ENCODE peak calls at places on chromosomes 13 and 19, in eight cellular contexts. R, G, T, V, Q, N, I and X are unnamed samples.

GRCh38 chr13:30985637-30986205 is 53.3 kb downstream of the TEX26 start:
- DNase-seq in R (no peak), G (no peak), T (peak), V (peak), Q (peak), N (no peak), I (no peak), X (no peak)

GRCh38 chr13:60612593-60612992 is 215.6 kb downstream of the TDRD3 start:
- DNase-seq in R (no peak), G (no peak), T (no peak), V (no peak), Q (peak), N (no peak), I (no peak), X (no peak)

GRCh38 chr19:52248256-52248655 is 21.1 kb upstream of the ZNF766 start:
- DNase-seq in R (peak), G (no peak), T (peak), V (peak), Q (peak), N (peak), I (peak), X (no peak)

GRCh38 chr19:56360841-56361240 is 32.5 kb downstream of the ZNF582 start:
- DNase-seq in R (no peak), G (no peak), T (no peak), V (no peak), Q (no peak), N (no peak), I (no peak), X (no peak)

GRCh38 chr19:5903054-5903501 is 512 bp downstream of the NDUFA11 start:
- DNase-seq in R (peak), G (no peak), T (peak), V (no peak), Q (peak), N (no peak), I (no peak), X (no peak)

GRCh38 chr19:940591-941291 is 14.9 kb downstream of the ARID3A start:
- DNase-seq in R (peak), G (no peak), T (peak), V (peak), Q (peak), N (peak), I (peak), X (no peak)

GRCh38 chr13:83568019-83568418 is 314.3 kb downstream of the SLITRK1 start:
- DNase-seq in R (no peak), G (no peak), T (no peak), V (no peak), Q (no peak), N (no peak), I (no peak), X (no peak)

GRCh38 chr13:46953331-46953730 is 56.5 kb upstream of the HTR2A start:
- DNase-seq in R (no peak), G (peak), T (no peak), V (peak), Q (no peak), N (no peak), I (no peak), X (no peak)

GRCh38 chr19:45826934-45827333 is 11.8 kb upstream of the RSPH6A start:
- DNase-seq in R (no peak), G (no peak), T (no peak), V (no peak), Q (no peak), N (no peak), I (no peak), X (no peak)

GRCh38 chr13:76822691-76823267 is 63.4 kb downstream of the KCTD12 start:
- DNase-seq in R (no peak), G (peak), T (peak), V (peak), Q (peak), N (no peak), I (no peak), X (peak)

GRCh38 chr13:78409172-78409571 is 194.2 kb downstream of the POU4F1 start:
- DNase-seq in R (no peak), G (peak), T (no peak), V (no peak), Q (no peak), N (no peak), I (no peak), X (no peak)

GRCh38 chr13:112837371-112838037 is 131.5 kb upstream of the MCF2L start:
- DNase-seq in R (no peak), G (no peak), T (no peak), V (no peak), Q (peak), N (no peak), I (no peak), X (no peak)

GRCh38 chr13:34076943-34077703 is 259.2 kb downstream of the RFC3 start:
- DNase-seq in R (no peak), G (no peak), T (peak), V (peak), Q (peak), N (no peak), I (no peak), X (no peak)

GRCh38 chr19:5287066-5287465 is 53.5 kb downstream of the PTPRS start:
- DNase-seq in R (no peak), G (no peak), T (no peak), V (peak), Q (no peak), N (no peak), I (no peak), X (no peak)

GRCh38 chr19:55193481-55193880 is 13.4 kb upstream of the SYT5 start:
- DNase-seq in R (no peak), G (no peak), T (no peak), V (no peak), Q (no peak), N (no peak), I (no peak), X (no peak)

GRCh38 chr13:102846261-102847015 is 606 bp downstream of the ERCC5 start:
- DNase-seq in R (peak), G (peak), T (peak), V (peak), Q (peak), N (peak), I (peak), X (peak)

GRCh38 chr19:991174-991931 is 7.2 kb downstream of the WDR18 start:
- DNase-seq in R (no peak), G (no peak), T (peak), V (peak), Q (peak), N (no peak), I (peak), X (peak)

GRCh38 chr13:28590450-28590849 is 68.5 kb upstream of the POMP start:
- DNase-seq in R (no peak), G (no peak), T (peak), V (no peak), Q (no peak), N (no peak), I (no peak), X (no peak)

GRCh38 chr13:82713681-82714405 is 1168.4 kb downstream of the SLITRK1 start:
- DNase-seq in R (no peak), G (no peak), T (no peak), V (peak), Q (peak), N (no peak), I (no peak), X (no peak)

GRCh38 chr19:2154587-2155075 is 3.3 kb upstream of the AP3D1 start:
- DNase-seq in R (no peak), G (no peak), T (peak), V (peak), Q (peak), N (no peak), I (no peak), X (no peak)

GRCh38 chr19:2157452-2157851 is 6.1 kb upstream of the AP3D1 start:
- DNase-seq in R (no peak), G (no peak), T (no peak), V (no peak), Q (no peak), N (no peak), I (no peak), X (no peak)

GRCh38 chr19:2164020-2164988 is 571 bp downstream of the DOT1L start:
- DNase-seq in R (no peak), G (no peak), T (no peak), V (no peak), Q (peak), N (no peak), I (no peak), X (no peak)

DNA sequence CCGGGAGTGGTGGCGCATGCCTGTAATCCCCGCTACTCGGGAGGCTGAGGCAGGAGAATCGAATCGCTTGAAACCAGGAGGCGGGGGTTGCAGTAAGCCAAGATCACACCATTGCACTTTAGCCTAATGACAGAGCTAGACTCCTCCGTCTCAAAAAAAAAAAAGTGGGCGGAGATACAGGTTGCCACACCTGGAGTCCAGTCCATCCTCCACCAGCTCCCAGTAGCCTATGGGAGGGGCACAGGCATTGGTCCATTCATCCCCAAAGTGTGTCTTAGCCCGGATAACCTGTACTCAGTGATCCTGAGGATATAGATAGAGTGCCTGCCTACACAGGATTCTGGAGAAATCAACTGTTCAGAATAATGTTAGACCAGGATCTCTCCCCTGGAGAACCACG is 3.3 kb upstream of the DOT1L start:
- DNase-seq in R (no peak), G (no peak), T (no peak), V (no peak), Q (no peak), N (no peak), I (no peak), X (no peak)
- TF ChIP-seq CTCF in R (no peak), G (no peak), T (no peak), V (no peak), Q (no peak), N (no peak), I (no peak), X (no peak)

DNA sequence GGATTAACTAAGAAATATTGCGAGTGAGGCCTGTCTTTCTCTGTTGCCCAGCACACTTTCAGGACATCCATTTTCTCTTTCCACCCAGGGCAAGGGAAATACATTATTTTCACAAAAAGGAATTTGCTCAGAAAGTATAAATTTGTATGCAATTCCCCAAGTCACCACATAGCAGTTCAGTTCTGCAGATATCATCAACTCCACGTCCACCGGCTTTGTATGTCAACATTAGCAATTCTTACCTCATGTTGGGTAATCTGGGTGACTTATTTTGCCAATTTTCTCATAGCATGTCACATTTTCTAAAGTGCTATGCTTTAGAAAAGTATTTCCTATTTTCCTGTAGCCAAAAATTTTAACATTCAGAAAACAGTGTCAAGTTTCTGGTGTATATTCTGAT is 501.8 kb downstream of the EFNB2 start:
- DNase-seq in R (no peak), G (no peak), T (peak), V (peak), Q (peak), N (no peak), I (no peak), X (no peak)
- TF ChIP-seq CTCF in R (no peak), G (no peak), T (no peak), V (peak), Q (peak), N (peak), I (no peak), X (no peak)

GRCh38 chr19:49802836-49803528 is 10.1 kb downstream of the FUZ start:
- DNase-seq in R (peak), G (no peak), T (no peak), V (no peak), Q (no peak), N (no peak), I (no peak), X (no peak)

GRCh38 chr19:49800771-49801170 is 12.3 kb downstream of the FUZ start:
- DNase-seq in R (no peak), G (no peak), T (no peak), V (no peak), Q (no peak), N (no peak), I (no peak), X (no peak)

GRCh38 chr19:49803529-49803856 is 9.6 kb downstream of the FUZ start:
- DNase-seq in R (no peak), G (no peak), T (no peak), V (no peak), Q (no peak), N (no peak), I (no peak), X (no peak)

GRCh38 chr19:49801401-49801888 is 11.6 kb downstream of the FUZ start:
- DNase-seq in R (no peak), G (no peak), T (no peak), V (no peak), Q (no peak), N (no peak), I (peak), X (no peak)

GRCh38 chr19:49801966-49802661 is 11.0 kb downstream of the FUZ start:
- DNase-seq in R (peak), G (no peak), T (peak), V (no peak), Q (peak), N (peak), I (peak), X (no peak)
- TF ChIP-seq CTCF in R (no peak), G (no peak), T (no peak), V (no peak), Q (peak), N (peak), I (peak), X (no peak)

DNA sequence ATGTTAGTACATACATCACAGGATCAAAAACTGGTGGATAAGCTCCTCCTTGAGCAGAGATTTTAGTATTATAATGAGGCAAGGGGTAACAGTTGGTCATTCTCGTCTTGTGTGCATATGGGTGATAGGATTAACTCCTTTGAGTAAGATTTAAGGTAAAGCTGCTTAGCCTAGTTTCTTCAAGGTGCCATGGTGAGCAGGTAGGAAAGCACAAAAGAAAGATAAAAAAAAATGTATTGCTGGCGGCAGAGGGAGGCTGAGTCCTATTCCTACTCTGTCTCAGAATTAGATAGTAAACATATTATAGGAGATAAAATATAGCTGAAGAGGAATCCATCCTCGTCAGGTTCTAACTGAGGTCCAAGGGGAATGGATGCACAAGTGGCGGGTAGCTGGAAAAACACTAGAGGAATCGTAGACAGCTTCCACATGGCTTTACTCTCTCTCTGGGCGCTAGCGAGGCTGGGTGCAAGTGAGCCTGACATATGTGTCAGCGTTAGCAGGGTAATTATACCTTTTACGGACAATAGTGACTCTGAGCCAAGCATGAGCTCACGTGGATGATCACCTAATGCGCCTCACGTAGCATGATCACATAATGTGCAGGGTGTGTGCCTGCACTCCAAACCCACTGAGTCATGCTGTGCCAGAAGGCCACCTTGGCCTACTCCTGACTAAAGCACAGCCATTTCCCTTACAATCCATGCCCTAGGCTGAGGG is 734.3 kb upstream of the MIR17HG start:
- DNase-seq in R (no peak), G (no peak), T (no peak), V (no peak), Q (no peak), N (no peak), I (no peak), X (no peak)
- TF ChIP-seq CTCF in R (no peak), G (no peak), T (no peak), V (no peak), Q (no peak), N (no peak), I (no peak), X (no peak)

GRCh38 chr13:49936085-49936942 is at the start of gene SPRYD7:
- DNase-seq in R (peak), G (peak), T (peak), V (peak), Q (peak), N (peak), I (peak), X (peak)
- TF ChIP-seq CTCF in R (peak), G (peak), T (peak), V (peak), Q (peak), N (peak), I (peak), X (peak)

GRCh38 chr19:8697671-8698432 is 743 bp downstream of the ACTL9 start:
- DNase-seq in R (no peak), G (no peak), T (no peak), V (no peak), Q (no peak), N (no peak), I (no peak), X (no peak)
- TF ChIP-seq CTCF in R (no peak), G (peak), T (peak), V (peak), Q (no peak), N (no peak), I (no peak), X (no peak)

DNA sequence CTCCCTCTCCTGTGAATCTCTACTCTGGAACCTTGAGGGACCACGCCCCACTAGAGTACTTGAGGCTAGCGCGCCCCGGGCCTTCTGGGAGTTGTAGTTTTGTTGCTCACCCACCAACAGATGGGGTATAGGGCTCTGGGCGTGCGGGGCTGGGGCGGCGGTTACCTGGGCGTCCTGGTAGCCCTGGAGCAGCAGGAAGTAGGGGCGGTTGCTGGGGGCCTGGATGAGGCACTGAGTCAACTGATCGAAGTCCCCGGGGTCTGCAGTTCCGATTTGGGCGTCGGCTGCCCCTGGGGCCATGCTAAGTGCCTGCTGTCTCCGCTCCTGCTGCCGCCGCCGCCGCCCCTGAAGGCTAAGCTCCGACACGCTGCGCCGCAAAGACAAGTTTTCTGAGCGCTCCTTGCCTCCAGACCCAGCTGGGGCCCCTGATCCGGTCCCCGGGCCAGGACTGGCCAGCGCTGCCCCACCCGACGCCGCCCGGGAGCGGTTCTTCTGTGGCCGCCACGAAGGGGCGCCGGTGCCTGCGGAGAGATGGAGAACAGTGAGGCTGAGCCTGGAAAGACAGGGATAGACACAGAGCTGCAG is 5.3 kb downstream of the RASIP1 start:
- DNase-seq in R (no peak), G (no peak), T (no peak), V (no peak), Q (no peak), N (no peak), I (no peak), X (no peak)
- TF ChIP-seq CTCF in R (no peak), G (no peak), T (no peak), V (no peak), Q (no peak), N (no peak), I (no peak), X (no peak)